ENCODE peak calls at places on chromosomes 4 and X, in six cellular contexts. One of them, this sample, is unnamed. For H3K4me1 and H3K36me3, the result is how much of the 10 kb centered on the place peaks cover.

GRCh38 chr4:28435346-28435745 is 1574.7 kb downstream of the STIM2 start:
- DNase-seq in heart right ventricle: no peak
- DNase-seq in naive thymus-derived CD4-positive, alpha-beta T cell: no peak
- DNase-seq in upper lobe of right lung: no peak
- DNase-seq in psoas muscle: no peak
- DNase-seq in A673: no peak
- DNase-seq in this sample: no peak

GRCh38 chr4:61877893-61878292 is 677.8 kb downstream of the ADGRL3 start:
- DNase-seq in A673: no peak
- DNase-seq in upper lobe of right lung: no peak
- DNase-seq in heart right ventricle: no peak
- DNase-seq in psoas muscle: no peak
- DNase-seq in naive thymus-derived CD4-positive, alpha-beta T cell: no peak
- DNase-seq in this sample: no peak

GRCh38 chrX:46408553-46409407 is 136.4 kb downstream of the ZNF674 start:
- DNase-seq in naive thymus-derived CD4-positive, alpha-beta T cell: peak
- DNase-seq in psoas muscle: peak
- DNase-seq in heart right ventricle: peak
- DNase-seq in A673: peak
- DNase-seq in upper lobe of right lung: peak
- DNase-seq in this sample: peak

GRCh38 chr4:171130126-171130801 is 682.9 kb upstream of the GALNTL6 start:
- DNase-seq in psoas muscle: no peak
- DNase-seq in upper lobe of right lung: no peak
- DNase-seq in heart right ventricle: no peak
- DNase-seq in A673: no peak
- DNase-seq in naive thymus-derived CD4-positive, alpha-beta T cell: no peak
- DNase-seq in this sample: no peak

GRCh38 chr4:39256436-39256835 is 74.1 kb downstream of the WDR19 start:
- DNase-seq in A673: no peak
- DNase-seq in naive thymus-derived CD4-positive, alpha-beta T cell: no peak
- DNase-seq in psoas muscle: no peak
- DNase-seq in upper lobe of right lung: no peak
- DNase-seq in heart right ventricle: no peak
- DNase-seq in this sample: no peak

GRCh38 chr4:113113151-113113550 is 63.7 kb downstream of the ANK2 start:
- DNase-seq in naive thymus-derived CD4-positive, alpha-beta T cell: no peak
- DNase-seq in psoas muscle: no peak
- DNase-seq in upper lobe of right lung: no peak
- DNase-seq in heart right ventricle: no peak
- DNase-seq in A673: no peak
- DNase-seq in this sample: no peak

GRCh38 chr4:154781126-154781982 is at the start of gene RBM46:
- DNase-seq in A673: no peak
- DNase-seq in psoas muscle: no peak
- DNase-seq in upper lobe of right lung: no peak
- DNase-seq in heart right ventricle: no peak
- DNase-seq in naive thymus-derived CD4-positive, alpha-beta T cell: no peak
- DNase-seq in this sample: no peak

GRCh38 chr4:13531609-13531998 is 12.7 kb downstream of the NKX3-2 start:
- DNase-seq in heart right ventricle: no peak
- DNase-seq in upper lobe of right lung: no peak
- DNase-seq in psoas muscle: no peak
- DNase-seq in naive thymus-derived CD4-positive, alpha-beta T cell: no peak
- DNase-seq in A673: no peak
- DNase-seq in this sample: no peak

GRCh38 chr4:128153795-128154194 is 92.7 kb downstream of the LARP1B start:
- DNase-seq in naive thymus-derived CD4-positive, alpha-beta T cell: no peak
- DNase-seq in upper lobe of right lung: no peak
- DNase-seq in heart right ventricle: no peak
- DNase-seq in psoas muscle: no peak
- DNase-seq in A673: no peak
- DNase-seq in this sample: no peak

GRCh38 chr4:112520598-112521122 is 4.7 kb upstream of the NEUROG2 start:
- DNase-seq in heart right ventricle: no peak
- DNase-seq in A673: no peak
- DNase-seq in upper lobe of right lung: no peak
- DNase-seq in naive thymus-derived CD4-positive, alpha-beta T cell: no peak
- DNase-seq in psoas muscle: no peak
- DNase-seq in this sample: no peak

GRCh38 chr4:73603854-73604584 is 16.2 kb downstream of the RASSF6 start:
- DNase-seq in A673: no peak
- DNase-seq in naive thymus-derived CD4-positive, alpha-beta T cell: no peak
- DNase-seq in upper lobe of right lung: no peak
- DNase-seq in heart right ventricle: no peak
- DNase-seq in psoas muscle: no peak
- DNase-seq in this sample: no peak

GRCh38 chr4:77075869-77076801 is at the start of gene CCNI:
- DNase-seq in naive thymus-derived CD4-positive, alpha-beta T cell: peak
- DNase-seq in heart right ventricle: peak
- DNase-seq in upper lobe of right lung: peak
- DNase-seq in psoas muscle: peak
- DNase-seq in A673: peak
- DNase-seq in this sample: peak

GRCh38 chr4:77073981-77074865 is 1.6 kb downstream of the CCNI start:
- DNase-seq in naive thymus-derived CD4-positive, alpha-beta T cell: no peak
- DNase-seq in heart right ventricle: no peak
- DNase-seq in psoas muscle: no peak
- DNase-seq in upper lobe of right lung: no peak
- DNase-seq in A673: no peak
- DNase-seq in this sample: no peak

GRCh38 chr4:77074961-77075855 is 581 bp downstream of the CCNI start:
- DNase-seq in psoas muscle: peak
- DNase-seq in upper lobe of right lung: peak
- DNase-seq in naive thymus-derived CD4-positive, alpha-beta T cell: peak
- DNase-seq in A673: peak
- DNase-seq in heart right ventricle: peak
- DNase-seq in this sample: peak

GRCh38 chr4:77073106-77073858 is 2.5 kb downstream of the CCNI start:
- DNase-seq in heart right ventricle: no peak
- DNase-seq in A673: no peak
- DNase-seq in upper lobe of right lung: no peak
- DNase-seq in naive thymus-derived CD4-positive, alpha-beta T cell: no peak
- DNase-seq in psoas muscle: no peak
- DNase-seq in this sample: no peak

GRCh38 chr4:77072195-77072753 is 3.5 kb downstream of the CCNI start:
- DNase-seq in upper lobe of right lung: no peak
- DNase-seq in heart right ventricle: no peak
- DNase-seq in A673: no peak
- DNase-seq in naive thymus-derived CD4-positive, alpha-beta T cell: no peak
- DNase-seq in psoas muscle: no peak
- DNase-seq in this sample: no peak
- H3K4me1 ChIP-seq in upper lobe of right lung: under half
- H3K4me1 ChIP-seq in heart right ventricle: half or more
- H3K4me1 ChIP-seq in A673: under half
- H3K4me1 ChIP-seq in naive thymus-derived CD4-positive, alpha-beta T cell: under half
- H3K4me1 ChIP-seq in psoas muscle: under half
- H3K4me1 ChIP-seq in this sample: under half

DNA sequence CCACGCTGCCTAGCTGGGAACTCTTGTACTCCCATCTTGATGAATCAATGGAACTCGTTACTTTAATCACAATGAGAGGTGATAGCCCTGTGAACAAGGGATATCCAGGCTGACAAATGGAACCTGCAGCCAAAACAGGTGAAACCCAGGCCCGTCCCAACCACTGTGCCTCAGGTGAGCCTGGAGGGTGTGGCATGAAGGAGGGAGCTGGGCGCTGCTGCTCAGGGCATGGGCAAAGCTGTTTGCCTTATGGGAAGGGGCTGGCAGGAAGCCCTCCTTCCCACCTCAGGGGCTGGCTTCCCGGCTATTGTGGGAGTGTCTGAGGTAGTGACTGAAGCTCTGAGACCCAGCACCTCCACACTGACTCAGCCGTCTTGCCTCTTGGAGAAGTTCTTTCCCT is 209.4 kb upstream of the ATP6AP2 start:
- DNase-seq in psoas muscle: no peak
- DNase-seq in heart right ventricle: no peak
- DNase-seq in A673: no peak
- DNase-seq in naive thymus-derived CD4-positive, alpha-beta T cell: no peak
- DNase-seq in upper lobe of right lung: no peak
- DNase-seq in this sample: no peak
- H3K36me3 ChIP-seq in psoas muscle: under half
- H3K36me3 ChIP-seq in heart right ventricle: under half
- H3K36me3 ChIP-seq in A673: under half
- H3K36me3 ChIP-seq in naive thymus-derived CD4-positive, alpha-beta T cell: under half
- H3K36me3 ChIP-seq in upper lobe of right lung: under half
- H3K36me3 ChIP-seq in this sample: under half

GRCh38 chr4:15703439-15703838 is 574 bp downstream of the BST1 start:
- DNase-seq in upper lobe of right lung: no peak
- DNase-seq in psoas muscle: no peak
- DNase-seq in heart right ventricle: no peak
- DNase-seq in A673: no peak
- DNase-seq in naive thymus-derived CD4-positive, alpha-beta T cell: no peak
- DNase-seq in this sample: no peak
- H3K4me3 ChIP-seq in upper lobe of right lung: peak
- H3K4me3 ChIP-seq in psoas muscle: peak
- H3K4me3 ChIP-seq in heart right ventricle: no peak
- H3K4me3 ChIP-seq in A673: peak
- H3K4me3 ChIP-seq in naive thymus-derived CD4-positive, alpha-beta T cell: peak
- H3K4me3 ChIP-seq in this sample: peak

DNA sequence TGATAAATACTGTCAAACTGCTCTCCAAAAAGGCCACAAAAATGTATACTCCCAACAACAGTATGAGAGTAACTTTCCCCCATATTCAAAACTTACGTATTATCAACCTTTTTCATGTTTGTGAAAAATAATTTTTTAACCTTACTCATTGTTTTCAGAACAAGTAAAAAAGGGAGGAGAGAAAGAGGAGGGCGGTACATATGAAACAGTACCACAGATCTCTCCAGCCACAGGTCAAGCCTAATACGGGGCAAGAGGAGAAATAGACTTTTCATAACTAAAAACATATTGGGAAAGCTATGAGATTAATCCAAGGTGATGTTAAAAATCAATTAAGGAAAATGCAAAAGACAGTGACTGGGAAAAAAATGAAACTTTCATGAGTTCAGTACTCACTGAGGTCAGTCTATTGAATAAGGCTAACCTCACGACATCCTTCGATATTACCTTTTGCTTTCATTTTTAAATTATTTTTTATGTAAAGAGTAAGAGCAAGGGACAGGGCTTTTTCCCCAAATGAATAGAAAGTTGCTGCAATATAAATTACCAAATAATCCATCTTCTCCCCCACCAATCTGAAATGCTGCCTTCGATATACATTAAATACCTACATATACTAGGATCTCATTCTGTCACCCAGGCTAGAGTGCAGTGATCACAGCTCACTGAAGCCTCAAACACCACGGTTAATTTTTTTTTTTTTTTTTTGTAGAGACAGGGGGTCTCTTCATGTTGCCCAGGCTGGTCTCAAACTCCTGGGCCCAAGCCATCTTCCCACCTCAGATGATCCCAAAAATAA is 25.3 kb downstream of the FBXW7 start:
- DNase-seq in upper lobe of right lung: no peak
- DNase-seq in naive thymus-derived CD4-positive, alpha-beta T cell: no peak
- DNase-seq in A673: no peak
- DNase-seq in psoas muscle: no peak
- DNase-seq in heart right ventricle: no peak
- DNase-seq in this sample: no peak
- H3K4me1 ChIP-seq in upper lobe of right lung: under half
- H3K4me1 ChIP-seq in naive thymus-derived CD4-positive, alpha-beta T cell: under half
- H3K4me1 ChIP-seq in A673: under half
- H3K4me1 ChIP-seq in psoas muscle: under half
- H3K4me1 ChIP-seq in heart right ventricle: under half
- H3K4me1 ChIP-seq in this sample: under half

GRCh38 chr4:118790544-118790943 is 45.4 kb downstream of the SEC24D start:
- DNase-seq in naive thymus-derived CD4-positive, alpha-beta T cell: no peak
- DNase-seq in A673: no peak
- DNase-seq in heart right ventricle: no peak
- DNase-seq in psoas muscle: no peak
- DNase-seq in upper lobe of right lung: no peak
- DNase-seq in this sample: no peak
- H3K36me3 ChIP-seq in naive thymus-derived CD4-positive, alpha-beta T cell: under half
- H3K36me3 ChIP-seq in A673: under half
- H3K36me3 ChIP-seq in heart right ventricle: under half
- H3K36me3 ChIP-seq in psoas muscle: under half
- H3K36me3 ChIP-seq in upper lobe of right lung: under half
- H3K36me3 ChIP-seq in this sample: under half

DNA sequence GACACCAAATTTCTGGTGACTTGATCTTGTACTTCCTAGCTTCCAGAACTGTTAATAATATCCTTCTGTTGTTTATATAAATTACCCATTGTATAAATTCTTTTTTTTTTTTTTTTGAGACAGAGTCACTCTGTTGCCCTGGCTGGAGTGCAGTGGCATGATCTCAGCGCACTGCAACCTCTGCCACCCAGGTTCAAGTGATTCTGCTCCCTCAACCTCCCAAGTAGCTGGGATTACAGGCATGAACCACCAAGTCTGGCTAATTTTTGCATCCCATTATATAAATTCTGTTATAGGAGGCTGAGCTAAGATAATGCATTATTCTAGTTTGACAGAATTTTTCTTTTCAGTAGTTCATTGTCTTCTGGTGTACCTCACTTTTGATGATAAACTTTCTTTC is 157.0 kb upstream of the DDIT4L start:
- DNase-seq in upper lobe of right lung: no peak
- DNase-seq in heart right ventricle: no peak
- DNase-seq in naive thymus-derived CD4-positive, alpha-beta T cell: no peak
- DNase-seq in A673: no peak
- DNase-seq in psoas muscle: no peak
- DNase-seq in this sample: no peak
- H3K4me3 ChIP-seq in upper lobe of right lung: no peak
- H3K4me3 ChIP-seq in heart right ventricle: no peak
- H3K4me3 ChIP-seq in naive thymus-derived CD4-positive, alpha-beta T cell: no peak
- H3K4me3 ChIP-seq in A673: no peak
- H3K4me3 ChIP-seq in psoas muscle: no peak
- H3K4me3 ChIP-seq in this sample: no peak

GRCh38 chr4:145486603-145487002 is 5.0 kb downstream of the SMAD1 start:
- DNase-seq in psoas muscle: no peak
- DNase-seq in upper lobe of right lung: no peak
- DNase-seq in naive thymus-derived CD4-positive, alpha-beta T cell: no peak
- DNase-seq in A673: no peak
- DNase-seq in heart right ventricle: no peak
- DNase-seq in this sample: no peak
- H3K4me1 ChIP-seq in psoas muscle: half or more
- H3K4me1 ChIP-seq in upper lobe of right lung: under half
- H3K4me1 ChIP-seq in naive thymus-derived CD4-positive, alpha-beta T cell: under half
- H3K4me1 ChIP-seq in A673: under half
- H3K4me1 ChIP-seq in heart right ventricle: half or more
- H3K4me1 ChIP-seq in this sample: under half